ENCODE peak calls at places on chromosomes 11 and 22, in six cellular contexts. S, J, Z, Y, W and X are unnamed samples.

GRCh38 chr22:48718818-48719500 is 1108.7 kb downstream of the BRD1 start:
- DNase-seq in J (no peak), S (no peak), Z (no peak), Y (no peak), W (no peak), X (peak; percentile 24)

GRCh38 chr22:43154887-43155536 is 3.7 kb downstream of the TSPO start:
- DNase-seq in Y (no peak), J (no peak), Z (no peak), S (no peak), W (no peak), X (peak; percentile 90)

GRCh38 chr22:24200616-24201212 is 19.4 kb downstream of the SUSD2 start:
- DNase-seq in Y (no peak), W (peak; percentile 74), Z (no peak), S (no peak), J (peak; percentile 81), X (no peak)

GRCh38 chr11:46603704-46604308 is 10.0 kb upstream of the AMBRA1 start:
- DNase-seq in W (no peak), J (no peak), S (no peak), Z (no peak), Y (no peak), X (no peak)

GRCh38 chr22:46281866-46282678 is 14.3 kb downstream of the TTC38 start:
- DNase-seq in Z (no peak), S (no peak), W (no peak), J (no peak), Y (no peak), X (no peak)

GRCh38 chr22:33018232-33018864 is 39.8 kb downstream of the SYN3 start:
- DNase-seq in J (peak; percentile 60), W (peak; percentile 47), Y (peak; percentile 84), S (no peak), Z (peak; percentile 47), X (no peak)

GRCh38 chr22:25054943-25055511 is 102.5 kb downstream of the KIAA1671 start:
- DNase-seq in S (peak; percentile 40), Z (no peak), J (no peak), Y (no peak), W (peak; percentile 21), X (no peak)

GRCh38 chr11:86632499-86633269 is 39.7 kb downstream of the ME3 start:
- DNase-seq in S (no peak), J (peak; percentile 90), W (peak; percentile 85), Y (peak; percentile 90), Z (no peak), X (no peak)

GRCh38 chr11:120750647-120751419 is 239.3 kb downstream of the GRIK4 start:
- DNase-seq in W (no peak), Z (no peak), J (no peak), Y (no peak), S (no peak), X (no peak)

GRCh38 chr11:1012291-1012690 is 24.2 kb downstream of the MUC6 start:
- DNase-seq in S (no peak), J (no peak), W (no peak), Y (no peak), Z (no peak), X (no peak)

GRCh38 chr11:83021780-83022125 is 49.9 kb downstream of the RAB30 start:
- DNase-seq in W (no peak), Y (no peak), Z (no peak), J (no peak), S (no peak), X (no peak)

GRCh38 chr11:72741429-72741833 is 10.8 kb downstream of the ARAP1 start:
- DNase-seq in W (no peak), Z (no peak), S (no peak), J (no peak), Y (no peak), X (peak; percentile 89)

GRCh38 chr22:22933807-22934542 is 46.4 kb downstream of the IGLL5 start:
- DNase-seq in J (no peak), Z (no peak), W (no peak), S (no peak), Y (no peak), X (no peak)

GRCh38 chr11:114762437-114762836 is 84.1 kb downstream of the NXPE2 start:
- DNase-seq in Y (no peak), W (peak; percentile 62), Z (peak; percentile 64), J (peak; percentile 75), S (no peak), X (no peak)

GRCh38 chr22:28911777-28912669 is 28.7 kb downstream of the ZNRF3 start:
- DNase-seq in Z (no peak), S (no peak), W (peak; percentile 54), Y (no peak), J (peak; percentile 46), X (no peak)

GRCh38 chr22:41009222-41009948 is 58.2 kb downstream of the RBX1 start:
- DNase-seq in S (no peak), W (peak; percentile 76), J (peak; percentile 14), Z (no peak), Y (no peak), X (no peak)

GRCh38 chr11:130168105-130168504 is 8.5 kb downstream of the ST14 start:
- DNase-seq in S (no peak), Z (no peak), W (peak; percentile 42), J (no peak), Y (no peak), X (no peak)

DNA sequence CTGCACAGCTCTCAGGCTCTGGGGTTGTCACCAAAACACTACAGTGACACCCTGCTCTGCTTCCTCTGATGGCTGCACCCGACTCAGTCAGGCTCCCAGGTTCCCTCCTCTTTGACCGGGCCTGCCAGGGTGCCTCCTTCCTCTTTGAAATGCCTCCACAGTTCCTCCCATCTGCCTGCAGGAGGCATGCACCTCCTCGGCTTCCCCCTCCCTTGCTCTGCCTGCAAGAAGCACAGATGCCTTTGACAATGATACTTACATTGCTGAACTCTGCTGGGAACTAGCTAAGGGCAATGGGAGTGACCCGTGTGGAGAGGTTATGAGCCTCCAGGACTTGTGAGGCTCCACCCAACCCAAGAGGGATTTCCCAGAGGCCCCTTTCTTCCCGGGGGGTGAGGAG is 674.1 kb downstream of the OPCML start:
- DNase-seq in Y (no peak), J (peak; percentile 23), W (no peak), Z (no peak), S (no peak), X (no peak)
- TF ChIP-seq CTCF in Y (peak; percentile 39), J (peak; percentile 21), W (no peak), Z (no peak), S (no peak), X (no peak)

GRCh38 chr11:102254047-102254446 is 63.2 kb upstream of the BIRC3 start:
- DNase-seq in S (no peak), J (no peak), Z (no peak), Y (no peak), W (no peak), X (no peak)
- TF ChIP-seq CTCF in S (no peak), J (peak; percentile 25), Z (peak; percentile 37), Y (peak; percentile 13), W (peak; percentile 9), X (peak; percentile 49)

GRCh38 chr11:62391642-62392425 is 27.0 kb upstream of the SCGB1A1 start:
- DNase-seq in W (no peak), Y (no peak), J (no peak), Z (no peak), S (no peak), X (no peak)
- TF ChIP-seq CTCF in W (no peak), Y (no peak), J (no peak), Z (no peak), S (no peak), X (no peak)

GRCh38 chr11:131392528-131393255 is 22.3 kb downstream of the NTM start:
- DNase-seq in S (no peak), J (no peak), Z (no peak), W (no peak), Y (no peak), X (no peak)
- TF ChIP-seq CTCF in S (no peak), J (no peak), Z (no peak), W (no peak), Y (no peak), X (no peak)